ENCODE peak calls at places on chromosomes 7 and 10, in eight cellular contexts. H, N, E, D, Q, M, U and X are unnamed samples. For H3K27me3, the result is how much of the 10 kb centered on the place peaks cover.

GRCh38 chr7:27071622-27072390 is 24.0 kb downstream of the HOXA1 start:
- ATAC-seq in E (no peak), H (peak), M (no peak), N (no peak), U (peak), D (no peak), Q (peak), X (no peak)

GRCh38 chr7:3056713-3057388 is 13.2 kb upstream of the CARD11 start:
- ATAC-seq in N (no peak), E (no peak), Q (no peak), M (no peak), U (no peak), H (no peak), D (no peak), X (no peak)

GRCh38 chr10:11381023-11381422 is 230.4 kb downstream of the USP6NL start:
- ATAC-seq in M (no peak), H (no peak), D (no peak), Q (no peak), N (no peak), U (no peak), E (no peak), X (no peak)

GRCh38 chr7:37212051-37212450 is 236.6 kb downstream of the ELMO1 start:
- ATAC-seq in E (no peak), U (no peak), Q (no peak), H (no peak), D (peak), N (no peak), M (no peak), X (no peak)

GRCh38 chr10:65294329-65294728 is 1631.5 kb upstream of the LRRTM3 start:
- ATAC-seq in U (no peak), M (no peak), N (no peak), H (no peak), Q (no peak), D (no peak), E (no peak), X (no peak)

GRCh38 chr7:34240450-34240849 is 335.1 kb downstream of the BMPER start:
- ATAC-seq in H (no peak), Q (no peak), N (no peak), D (no peak), U (no peak), E (no peak), M (no peak), X (no peak)

GRCh38 chr7:76040126-76040525 is 7.7 kb downstream of the STYXL1 start:
- ATAC-seq in M (no peak), E (no peak), D (no peak), H (no peak), U (no peak), N (no peak), Q (no peak), X (no peak)

GRCh38 chr7:28536259-28536658 is 123.9 kb downstream of the CREB5 start:
- ATAC-seq in H (peak), Q (peak), D (no peak), N (peak), M (peak), E (peak), U (no peak), X (peak)

GRCh38 chr7:129767120-129768011 is 155.8 kb downstream of the NRF1 start:
- ATAC-seq in U (no peak), M (no peak), E (no peak), H (no peak), N (no peak), D (no peak), Q (no peak), X (no peak)

GRCh38 chr10:64733980-64734379 is 1212.8 kb downstream of the REEP3 start:
- ATAC-seq in U (peak), M (no peak), D (peak), Q (peak), E (peak), H (peak), N (no peak), X (no peak)

GRCh38 chr7:96970739-96971138 is 34.6 kb upstream of the DLX6 start:
- ATAC-seq in U (no peak), N (no peak), Q (no peak), E (peak), M (no peak), D (no peak), H (no peak), X (no peak)

GRCh38 chr7:25583655-25584054 is 355.4 kb upstream of the NPVF start:
- ATAC-seq in E (no peak), N (no peak), D (no peak), H (no peak), U (no peak), M (no peak), Q (no peak), X (no peak)

GRCh38 chr10:8400151-8400550 is 345.7 kb downstream of the GATA3 start:
- ATAC-seq in U (no peak), D (no peak), N (no peak), H (no peak), Q (no peak), E (no peak), M (peak), X (no peak)

GRCh38 chr10:116082762-116083161 is 190.2 kb downstream of the GFRA1 start:
- ATAC-seq in E (peak), D (no peak), N (no peak), H (no peak), Q (no peak), U (no peak), M (no peak), X (no peak)

GRCh38 chr7:100582650-100583049 is 3.3 kb downstream of the LRCH4 start:
- ATAC-seq in E (no peak), D (no peak), Q (no peak), M (no peak), H (no peak), N (no peak), U (no peak), X (no peak)

GRCh38 chr10:71706216-71707121 is 13.1 kb downstream of the C10orf105 start:
- ATAC-seq in N (no peak), Q (no peak), M (no peak), D (no peak), E (no peak), U (no peak), H (no peak), X (no peak)

DNA sequence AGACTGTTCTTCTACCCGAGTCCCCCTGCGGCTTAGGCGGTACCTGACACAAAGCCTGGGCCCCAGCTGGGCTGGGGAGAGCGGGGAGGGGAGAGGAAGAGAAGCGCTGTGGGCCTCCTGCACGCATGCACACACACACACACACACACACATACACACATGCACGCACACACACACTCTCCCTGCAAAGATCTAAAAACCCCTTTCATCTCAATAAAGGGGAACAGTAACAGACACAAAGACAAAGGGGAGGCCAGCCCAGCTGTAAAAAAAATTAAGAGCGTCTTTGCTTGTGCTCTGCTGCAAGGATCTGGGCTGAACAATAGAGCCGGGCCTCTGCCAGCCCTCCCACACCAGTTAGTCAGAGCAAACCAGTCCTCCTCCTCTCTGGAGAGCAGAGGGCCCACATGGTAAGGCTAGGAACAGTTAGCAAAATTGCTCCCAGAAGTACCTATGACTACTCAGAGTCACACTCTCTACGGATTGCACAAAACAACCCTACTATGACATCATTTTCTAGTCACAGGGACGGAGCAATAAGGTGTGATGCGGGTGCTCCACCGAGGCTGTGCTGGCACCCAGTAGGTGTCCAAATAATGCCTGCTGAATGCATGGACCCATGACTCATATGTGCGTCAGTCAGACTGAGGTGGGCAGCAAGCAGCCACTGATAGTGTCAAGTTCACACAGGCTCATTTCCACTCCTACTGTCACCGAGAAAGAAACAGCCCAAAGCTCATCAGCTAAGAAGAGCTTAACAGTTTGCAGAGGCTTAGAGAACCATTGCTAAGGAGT is 9.2 kb downstream of the ITPRIP start:
- ATAC-seq in D (peak), H (peak), N (peak), M (peak), Q (peak), U (peak), E (peak), X (peak)
- TF ChIP-seq POLR2AphosphoS5 in D (no peak), H (peak), N (peak), M (no peak), Q (peak), U (no peak), E (no peak), X (peak)

GRCh38 chr7:141408440-141408839 is 142.8 kb upstream of the AGK start:
- ATAC-seq in D (no peak), E (no peak), N (no peak), U (no peak), H (no peak), Q (no peak), M (no peak), X (no peak)
- H3K27me3 ChIP-seq in D (under half), E (under half), N (under half), U (under half), H (half or more), Q (under half), M (under half), X (under half)

DNA sequence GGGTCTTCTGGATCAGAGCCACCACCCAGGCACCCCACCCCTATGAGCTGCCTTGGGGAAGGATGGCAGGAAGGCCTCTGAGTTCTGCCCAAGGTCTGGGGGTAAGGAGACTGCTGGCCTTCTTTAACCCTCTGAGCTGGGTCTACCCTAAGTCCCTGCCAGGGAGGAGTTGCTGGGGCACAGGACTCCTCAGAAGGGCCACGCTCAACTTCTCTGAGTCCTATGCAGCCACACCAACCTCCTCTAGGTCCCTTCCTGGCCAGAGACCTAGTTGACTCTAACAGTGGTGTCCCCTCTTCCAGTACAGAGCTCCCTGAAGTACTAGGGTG is 2.6 kb upstream of the NEURL1 start:
- ATAC-seq in Q (peak), H (no peak), D (peak), N (no peak), U (no peak), E (no peak), M (no peak), X (no peak)
- TF ChIP-seq POLR2AphosphoS5 in Q (no peak), H (no peak), D (no peak), N (no peak), U (no peak), E (no peak), M (no peak), X (no peak)

GRCh38 chr7:1249731-1250130 is 17.1 kb downstream of the UNCX start:
- ATAC-seq in E (peak), N (no peak), Q (no peak), D (no peak), H (no peak), U (no peak), M (peak), X (no peak)
- H3K27me3 ChIP-seq in E (under half), N (half or more), Q (under half), D (under half), H (under half), U (half or more), M (half or more), X (half or more)

DNA sequence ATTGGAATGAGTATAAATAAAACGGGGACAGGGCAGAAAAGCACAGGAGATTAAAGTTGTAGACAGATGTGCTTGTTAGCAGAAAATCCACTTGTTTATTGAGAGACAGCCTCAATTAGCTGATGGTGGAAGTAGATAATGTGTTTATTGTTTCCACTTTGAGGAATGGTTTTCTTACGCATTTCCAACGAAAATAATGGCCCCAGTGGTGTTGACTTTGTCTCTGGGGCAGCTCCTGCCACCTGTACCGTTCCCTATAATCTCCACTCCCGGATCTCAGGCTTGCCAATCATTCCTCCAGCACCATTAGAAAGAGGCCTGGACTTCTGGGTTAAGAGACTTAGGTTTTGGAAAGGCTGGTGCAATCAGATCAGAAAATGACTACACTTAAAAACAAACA is 638.7 kb downstream of the PARD3 start:
- ATAC-seq in M (no peak), D (no peak), Q (no peak), U (no peak), E (no peak), N (no peak), H (no peak), X (no peak)
- TF ChIP-seq POLR2AphosphoS5 in M (no peak), D (no peak), Q (no peak), U (no peak), E (no peak), N (no peak), H (no peak), X (no peak)

GRCh38 chr7:156456503-156457115 is 184.0 kb upstream of the RNF32 start:
- ATAC-seq in D (no peak), E (peak), U (no peak), Q (no peak), N (no peak), M (peak), H (no peak), X (no peak)
- H3K27me3 ChIP-seq in D (under half), E (under half), U (half or more), Q (under half), N (under half), M (under half), H (under half), X (under half)

GRCh38 chr7:132901241-132901640 is 180.6 kb downstream of the CHCHD3 start:
- ATAC-seq in H (no peak), Q (no peak), E (no peak), M (no peak), D (no peak), N (no peak), U (no peak), X (no peak)

GRCh38 chr7:132895231-132895630 is 186.7 kb downstream of the CHCHD3 start:
- ATAC-seq in N (no peak), H (no peak), M (no peak), E (no peak), Q (no peak), D (no peak), U (no peak), X (no peak)

GRCh38 chr7:132893560-132893959 is 188.3 kb downstream of the CHCHD3 start:
- ATAC-seq in Q (no peak), D (peak), U (no peak), H (no peak), N (no peak), E (no peak), M (no peak), X (no peak)

GRCh38 chr7:132899833-132900232 is 182.1 kb downstream of the CHCHD3 start:
- ATAC-seq in Q (no peak), D (no peak), N (no peak), E (no peak), H (peak), M (no peak), U (no peak), X (no peak)

DNA sequence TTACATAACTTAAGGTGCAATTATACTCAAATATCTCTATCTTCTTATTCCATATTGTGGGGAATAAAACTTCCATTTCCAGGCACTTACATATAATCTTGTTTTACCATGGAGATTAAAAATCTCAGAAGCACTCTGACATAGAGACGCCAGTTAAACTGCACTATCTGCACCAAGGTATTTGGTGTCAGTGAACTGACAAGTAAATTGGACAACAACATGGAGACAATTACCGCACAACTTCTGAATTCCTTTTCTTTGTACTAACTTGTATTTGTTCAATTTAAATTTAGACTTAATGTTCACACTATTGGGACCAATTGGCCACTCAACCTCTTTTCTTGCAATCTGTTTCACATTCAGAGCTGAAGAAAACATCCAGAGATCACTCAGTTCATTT is 184.8 kb downstream of the CHCHD3 start:
- ATAC-seq in Q (no peak), E (no peak), U (no peak), D (no peak), H (no peak), N (no peak), M (no peak), X (no peak)
- TF ChIP-seq POLR2AphosphoS5 in Q (no peak), E (no peak), U (no peak), D (no peak), H (no peak), N (no peak), M (no peak), X (no peak)